ENCODE peak calls at places on chromosomes 1 and 21, in four cellular contexts. One of them, this sample, is unnamed. For H3K4me1, the result is how much of the 10 kb centered on the place peaks cover.

GRCh38 chr1:58773406-58773840 is 10.4 kb downstream of the JUN start:
- DNase-seq in A549: no peak
- DNase-seq in IMR-90: peak
- DNase-seq in PC-9: peak
- DNase-seq in this sample: peak

GRCh38 chr1:44503625-44504024 is 98.6 kb downstream of the RNF220 start:
- DNase-seq in PC-9: no peak
- DNase-seq in A549: no peak
- DNase-seq in IMR-90: no peak
- DNase-seq in this sample: no peak

GRCh38 chr1:90044346-90044745 is 49.4 kb downstream of the ZNF326 start:
- DNase-seq in PC-9: no peak
- DNase-seq in A549: no peak
- DNase-seq in IMR-90: no peak
- DNase-seq in this sample: no peak

GRCh38 chr1:160623860-160624259 is 23.0 kb downstream of the SLAMF1 start:
- DNase-seq in PC-9: no peak
- DNase-seq in A549: no peak
- DNase-seq in IMR-90: no peak
- DNase-seq in this sample: no peak

GRCh38 chr1:47650606-47651005 is 212.8 kb downstream of the FOXD2 start:
- DNase-seq in IMR-90: no peak
- DNase-seq in PC-9: no peak
- DNase-seq in A549: no peak
- DNase-seq in this sample: no peak

GRCh38 chr1:47745725-47746609 is 251.2 kb downstream of the TRABD2B start:
- DNase-seq in PC-9: no peak
- DNase-seq in IMR-90: no peak
- DNase-seq in A549: no peak
- DNase-seq in this sample: peak

GRCh38 chr1:203666621-203667020 is 40.0 kb downstream of the ATP2B4 start:
- DNase-seq in IMR-90: no peak
- DNase-seq in A549: no peak
- DNase-seq in PC-9: no peak
- DNase-seq in this sample: peak

GRCh38 chr1:1407957-1408318 is 845 bp upstream of the MRPL20 start:
- DNase-seq in PC-9: no peak
- DNase-seq in A549: no peak
- DNase-seq in IMR-90: no peak
- DNase-seq in this sample: no peak

GRCh38 chr1:182236651-182237077 is 154.9 kb downstream of the GLUL start:
- DNase-seq in A549: no peak
- DNase-seq in PC-9: no peak
- DNase-seq in IMR-90: no peak
- DNase-seq in this sample: no peak

GRCh38 chr1:32743380-32744062 is 41.0 kb upstream of the SYNC start:
- DNase-seq in PC-9: peak
- DNase-seq in IMR-90: no peak
- DNase-seq in A549: no peak
- DNase-seq in this sample: no peak

GRCh38 chr1:203342192-203342940 is 8.6 kb downstream of the FMOD start:
- DNase-seq in PC-9: no peak
- DNase-seq in A549: peak
- DNase-seq in IMR-90: peak
- DNase-seq in this sample: peak

GRCh38 chr21:20661745-20662470 is 336.3 kb upstream of the NCAM2 start:
- DNase-seq in A549: no peak
- DNase-seq in PC-9: no peak
- DNase-seq in IMR-90: no peak
- DNase-seq in this sample: no peak

GRCh38 chr1:108053291-108054023 is 88.5 kb upstream of the VAV3 start:
- DNase-seq in PC-9: no peak
- DNase-seq in IMR-90: peak
- DNase-seq in A549: no peak
- DNase-seq in this sample: peak

GRCh38 chr1:201536542-201536941 is 2.4 kb upstream of the NAV1 start:
- DNase-seq in PC-9: peak
- DNase-seq in IMR-90: peak
- DNase-seq in A549: peak
- DNase-seq in this sample: no peak

GRCh38 chr1:187244623-187245022 is 415.9 kb downstream of the PLA2G4A start:
- DNase-seq in A549: no peak
- DNase-seq in IMR-90: no peak
- DNase-seq in PC-9: no peak
- DNase-seq in this sample: peak

GRCh38 chr1:182910143-182910542 is 42.8 kb downstream of the SHCBP1L start:
- DNase-seq in PC-9: no peak
- DNase-seq in A549: peak
- DNase-seq in IMR-90: no peak
- DNase-seq in this sample: no peak

GRCh38 chr1:248858096-248858890 is 592 bp downstream of the ZNF692 start:
- DNase-seq in PC-9: peak
- DNase-seq in A549: peak
- DNase-seq in IMR-90: peak
- DNase-seq in this sample: peak

GRCh38 chr1:40264354-40264781 is 6.3 kb downstream of the ZMPSTE24 start:
- DNase-seq in A549: no peak
- DNase-seq in PC-9: no peak
- DNase-seq in IMR-90: peak
- DNase-seq in this sample: no peak

GRCh38 chr1:46611691-46612221 is 4.9 kb downstream of the MOB3C start:
- DNase-seq in PC-9: peak
- DNase-seq in IMR-90: no peak
- DNase-seq in A549: peak
- DNase-seq in this sample: no peak

GRCh38 chr1:159900755-159901335 is 880 bp upstream of the CFAP45 start:
- DNase-seq in PC-9: peak
- DNase-seq in A549: no peak
- DNase-seq in IMR-90: no peak
- DNase-seq in this sample: no peak

GRCh38 chr1:225480825-225481434 is 53.1 kb upstream of the LBR start:
- DNase-seq in IMR-90: no peak
- DNase-seq in A549: peak
- DNase-seq in PC-9: peak
- DNase-seq in this sample: peak

GRCh38 chr1:191669629-191670028 is 488.6 kb upstream of the RGS18 start:
- DNase-seq in A549: no peak
- DNase-seq in IMR-90: peak
- DNase-seq in PC-9: no peak
- DNase-seq in this sample: no peak

GRCh38 chr1:1006305-1007159 is 6.6 kb upstream of the HES4 start:
- DNase-seq in A549: no peak
- DNase-seq in IMR-90: no peak
- DNase-seq in PC-9: peak
- DNase-seq in this sample: no peak

GRCh38 chr1:78375996-78376395 is 114.8 kb upstream of the PTGFR start:
- DNase-seq in PC-9: no peak
- DNase-seq in IMR-90: peak
- DNase-seq in A549: no peak
- DNase-seq in this sample: no peak

GRCh38 chr1:24898909-24899439 is 31.1 kb downstream of the RUNX3 start:
- DNase-seq in IMR-90: no peak
- DNase-seq in A549: no peak
- DNase-seq in PC-9: no peak
- DNase-seq in this sample: no peak

GRCh38 chr1:107965112-107965991 is at the start of gene VAV3:
- DNase-seq in PC-9: no peak
- DNase-seq in A549: peak
- DNase-seq in IMR-90: peak
- DNase-seq in this sample: peak

GRCh38 chr1:201552941-201553341 is 14.0 kb downstream of the NAV1 start:
- DNase-seq in IMR-90: peak
- DNase-seq in PC-9: no peak
- DNase-seq in A549: no peak
- DNase-seq in this sample: no peak

GRCh38 chr1:979744-980072 is 2.2 kb downstream of the PERM1 start:
- DNase-seq in A549: no peak
- DNase-seq in PC-9: no peak
- DNase-seq in IMR-90: no peak
- DNase-seq in this sample: no peak

GRCh38 chr1:184395370-184395769 is 8.5 kb downstream of the C1orf21 start:
- DNase-seq in PC-9: no peak
- DNase-seq in IMR-90: no peak
- DNase-seq in A549: no peak
- DNase-seq in this sample: no peak

GRCh38 chr1:170027760-170028159 is 46.7 kb downstream of the KIFAP3 start:
- DNase-seq in A549: peak
- DNase-seq in PC-9: no peak
- DNase-seq in IMR-90: no peak
- DNase-seq in this sample: no peak

GRCh38 chr1:2804628-2805351 is 3.3 kb upstream of the TTC34 start:
- DNase-seq in IMR-90: no peak
- DNase-seq in PC-9: no peak
- DNase-seq in A549: no peak
- DNase-seq in this sample: no peak

DNA sequence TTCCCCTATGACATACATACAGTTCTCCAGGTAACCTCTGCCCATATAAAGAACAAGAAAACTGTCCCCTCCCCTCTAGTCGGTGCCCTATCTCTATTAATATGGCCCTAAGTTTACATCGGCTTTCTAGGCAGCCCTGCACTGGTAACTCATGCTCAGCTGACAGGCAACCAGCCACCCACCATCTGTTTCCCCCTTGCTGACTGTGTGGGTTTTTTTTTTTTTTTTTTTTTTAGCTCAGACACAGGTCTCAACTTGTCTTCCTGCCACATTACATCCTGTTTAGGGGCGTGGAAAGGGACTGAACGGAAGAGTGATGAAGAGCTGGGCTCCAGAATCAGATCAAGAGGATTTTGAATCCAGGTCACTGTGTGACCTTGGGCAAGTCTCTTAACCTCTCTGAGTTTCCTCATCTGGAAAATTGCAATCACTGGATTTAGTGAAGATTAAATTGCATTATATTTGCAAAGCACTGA is 14.0 kb downstream of the LAPTM5 start:
- DNase-seq in IMR-90: no peak
- DNase-seq in PC-9: no peak
- DNase-seq in A549: no peak
- DNase-seq in this sample: no peak
- H3K27ac ChIP-seq in IMR-90: no peak
- H3K27ac ChIP-seq in PC-9: no peak
- H3K27ac ChIP-seq in A549: no peak
- H3K27ac ChIP-seq in this sample: no peak

GRCh38 chr1:226695335-226695900 is 43.7 kb downstream of the ITPKB start:
- DNase-seq in IMR-90: no peak
- DNase-seq in A549: no peak
- DNase-seq in PC-9: no peak
- DNase-seq in this sample: no peak

GRCh38 chr1:226692868-226693267 is 46.2 kb downstream of the ITPKB start:
- DNase-seq in PC-9: no peak
- DNase-seq in A549: no peak
- DNase-seq in IMR-90: no peak
- DNase-seq in this sample: no peak

GRCh38 chr1:226690460-226690982 is 48.6 kb downstream of the ITPKB start:
- DNase-seq in IMR-90: peak
- DNase-seq in PC-9: no peak
- DNase-seq in A549: no peak
- DNase-seq in this sample: peak

GRCh38 chr1:226691257-226691656 is 47.8 kb downstream of the ITPKB start:
- DNase-seq in A549: no peak
- DNase-seq in IMR-90: no peak
- DNase-seq in PC-9: no peak
- DNase-seq in this sample: no peak

GRCh38 chr1:226692067-226692792 is 46.9 kb downstream of the ITPKB start:
- DNase-seq in IMR-90: no peak
- DNase-seq in A549: no peak
- DNase-seq in PC-9: no peak
- DNase-seq in this sample: no peak
- H3K4me1 ChIP-seq in IMR-90: under half
- H3K4me1 ChIP-seq in A549: under half
- H3K4me1 ChIP-seq in PC-9: under half
- H3K4me1 ChIP-seq in this sample: under half

GRCh38 chr1:15899266-15899665 is 51.8 kb downstream of the SPEN start:
- DNase-seq in PC-9: no peak
- DNase-seq in IMR-90: no peak
- DNase-seq in A549: no peak
- DNase-seq in this sample: no peak

GRCh38 chr1:15900662-15901279 is 53.3 kb downstream of the SPEN start:
- DNase-seq in A549: no peak
- DNase-seq in PC-9: no peak
- DNase-seq in IMR-90: no peak
- DNase-seq in this sample: no peak

DNA sequence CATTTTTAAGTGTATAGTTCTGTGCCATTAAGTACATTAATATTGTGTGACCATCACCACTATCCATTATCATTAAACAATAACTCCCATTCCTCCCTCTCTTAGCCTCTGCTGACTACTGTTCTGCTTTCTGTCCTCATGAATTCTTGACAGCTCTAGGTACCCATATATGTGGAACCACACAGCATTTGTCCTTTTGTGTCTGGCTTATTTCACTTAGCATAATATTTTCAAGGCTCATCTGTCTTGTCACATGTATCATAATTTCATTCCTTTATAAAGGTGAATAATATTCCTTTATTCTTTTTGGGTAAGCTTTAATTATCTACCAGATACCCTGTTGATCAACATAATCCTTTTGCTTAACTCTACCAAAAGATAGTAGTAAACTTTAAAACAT is 47.7 kb downstream of the SPEN start:
- DNase-seq in PC-9: no peak
- DNase-seq in A549: no peak
- DNase-seq in IMR-90: no peak
- DNase-seq in this sample: peak
- TF ChIP-seq CTCF in PC-9: no peak
- TF ChIP-seq CTCF in A549: no peak
- TF ChIP-seq CTCF in IMR-90: no peak
- TF ChIP-seq CTCF in this sample: no peak

GRCh38 chr1:109874445-109874844 is 36.2 kb upstream of the CSF1 start:
- DNase-seq in PC-9: peak
- DNase-seq in A549: no peak
- DNase-seq in IMR-90: no peak
- DNase-seq in this sample: no peak
- H3K27ac ChIP-seq in PC-9: no peak
- H3K27ac ChIP-seq in A549: peak
- H3K27ac ChIP-seq in IMR-90: no peak
- H3K27ac ChIP-seq in this sample: no peak

GRCh38 chr21:38561205-38561604 is 62.9 kb upstream of the ERG start:
- DNase-seq in IMR-90: no peak
- DNase-seq in A549: no peak
- DNase-seq in PC-9: no peak
- DNase-seq in this sample: no peak

GRCh38 chr21:38562182-38562581 is 63.9 kb upstream of the ERG start:
- DNase-seq in A549: no peak
- DNase-seq in PC-9: no peak
- DNase-seq in IMR-90: no peak
- DNase-seq in this sample: no peak

GRCh38 chr21:38556390-38556789 is 58.1 kb upstream of the ERG start:
- DNase-seq in PC-9: no peak
- DNase-seq in IMR-90: no peak
- DNase-seq in A549: no peak
- DNase-seq in this sample: no peak

GRCh38 chr21:38561613-38562012 is 63.3 kb upstream of the ERG start:
- DNase-seq in IMR-90: no peak
- DNase-seq in PC-9: no peak
- DNase-seq in A549: no peak
- DNase-seq in this sample: no peak
- H3K4me1 ChIP-seq in IMR-90: under half
- H3K4me1 ChIP-seq in PC-9: under half
- H3K4me1 ChIP-seq in A549: under half
- H3K4me1 ChIP-seq in this sample: under half